ENCODE peak calls at places on chromosomes 7 and 10, in four cellular contexts. R is heart right ventricle, T is transverse colon, I is colonic mucosa. D is an unnamed sample.

GRCh38 chr7:73828107-73828803 is 2.5 kb upstream of the CLDN4 start:
- DNase-seq in R (no peak), T (peak; percentile 86), I (peak; percentile 93), D (no peak)

GRCh38 chr7:107151538-107151937 is 17.3 kb upstream of the HBP1 start:
- DNase-seq in R (no peak), T (no peak), I (no peak), D (no peak)

GRCh38 chr10:33022090-33022489 is 64.1 kb upstream of the ITGB1 start:
- DNase-seq in R (no peak), T (no peak), I (no peak), D (no peak)

GRCh38 chr10:68163735-68164134 is 54.4 kb downstream of the MYPN start:
- DNase-seq in R (no peak), T (no peak), I (peak; percentile 24), D (no peak)

GRCh38 chr10:127405221-127405620 is 143.9 kb upstream of the NPS start:
- DNase-seq in R (no peak), T (no peak), I (no peak), D (no peak)

GRCh38 chr10:43316988-43317387 is 50.1 kb upstream of the RASGEF1A start:
- DNase-seq in R (no peak), T (peak; percentile 66), I (peak; percentile 73), D (no peak)

GRCh38 chr7:2203551-2204300 is 29.0 kb downstream of the MAD1L1 start:
- DNase-seq in R (no peak), T (no peak), I (no peak), D (no peak)

GRCh38 chr10:43235070-43235900 is 31.6 kb downstream of the RASGEF1A start:
- DNase-seq in R (no peak), T (no peak), I (no peak), D (no peak)

GRCh38 chr7:103063895-103064294 is 10.7 kb downstream of the FBXL13 start:
- DNase-seq in R (no peak), T (no peak), I (no peak), D (no peak)

GRCh38 chr10:32004161-32004591 is 52.0 kb downstream of the KIF5B start:
- DNase-seq in R (peak; percentile 32), T (peak; percentile 11), I (no peak), D (no peak)

GRCh38 chr7:134016223-134016941 is 110.8 kb upstream of the LRGUK start:
- DNase-seq in R (peak; percentile 11), T (peak; percentile 16), I (peak; percentile 33), D (no peak)

GRCh38 chr7:71851776-71852548 is 560.2 kb downstream of the CALN1 start:
- DNase-seq in R (no peak), T (no peak), I (no peak), D (no peak)

GRCh38 chr7:69962077-69962855 is 364.0 kb downstream of the AUTS2 start:
- DNase-seq in R (peak; percentile 71), T (no peak), I (no peak), D (no peak)

GRCh38 chr7:151756076-151756731 is 120.7 kb downstream of the PRKAG2 start:
- DNase-seq in R (no peak), T (peak; percentile 20), I (no peak), D (no peak)

GRCh38 chr7:156608176-156608478 is 32.4 kb upstream of the RNF32 start:
- DNase-seq in R (no peak), T (no peak), I (no peak), D (no peak)

GRCh38 chr7:70614237-70614984 is 517.5 kb upstream of the GALNT17 start:
- DNase-seq in R (peak; percentile 74), T (peak; percentile 29), I (peak; percentile 38), D (peak; percentile 51)

GRCh38 chr7:79093421-79093820 is 360.0 kb downstream of the MAGI2 start:
- DNase-seq in R (no peak), T (no peak), I (no peak), D (no peak)

GRCh38 chr7:68787586-68787985 is 810.7 kb upstream of the AUTS2 start:
- DNase-seq in R (no peak), T (no peak), I (no peak), D (no peak)

GRCh38 chr7:69228212-69228811 is 370.0 kb upstream of the AUTS2 start:
- DNase-seq in R (no peak), T (no peak), I (no peak), D (no peak)

GRCh38 chr10:124916098-124916584 is 25.8 kb upstream of the ZRANB1 start:
- DNase-seq in R (no peak), T (no peak), I (no peak), D (no peak)

GRCh38 chr10:66586073-66586472 is 339.8 kb upstream of the LRRTM3 start:
- DNase-seq in R (no peak), T (peak; percentile 24), I (peak; percentile 18), D (no peak)

GRCh38 chr10:79146611-79147130 is 77.9 kb downstream of the ZMIZ1 start:
- DNase-seq in R (peak; percentile 85), T (peak; percentile 56), I (peak; percentile 66), D (peak; percentile 90)

GRCh38 chr7:25495905-25496304 is 267.6 kb upstream of the NPVF start:
- DNase-seq in R (no peak), T (no peak), I (no peak), D (no peak)

GRCh38 chr10:44347609-44348400 is 37.1 kb downstream of the CXCL12 start:
- DNase-seq in R (no peak), T (no peak), I (no peak), D (no peak)

GRCh38 chr10:121559321-121559720 is 38.9 kb downstream of the FGFR2 start:
- DNase-seq in R (no peak), T (no peak), I (no peak), D (no peak)

GRCh38 chr7:11458736-11459483 is 373.1 kb downstream of the THSD7A start:
- DNase-seq in R (no peak), T (no peak), I (no peak), D (no peak)

DNA sequence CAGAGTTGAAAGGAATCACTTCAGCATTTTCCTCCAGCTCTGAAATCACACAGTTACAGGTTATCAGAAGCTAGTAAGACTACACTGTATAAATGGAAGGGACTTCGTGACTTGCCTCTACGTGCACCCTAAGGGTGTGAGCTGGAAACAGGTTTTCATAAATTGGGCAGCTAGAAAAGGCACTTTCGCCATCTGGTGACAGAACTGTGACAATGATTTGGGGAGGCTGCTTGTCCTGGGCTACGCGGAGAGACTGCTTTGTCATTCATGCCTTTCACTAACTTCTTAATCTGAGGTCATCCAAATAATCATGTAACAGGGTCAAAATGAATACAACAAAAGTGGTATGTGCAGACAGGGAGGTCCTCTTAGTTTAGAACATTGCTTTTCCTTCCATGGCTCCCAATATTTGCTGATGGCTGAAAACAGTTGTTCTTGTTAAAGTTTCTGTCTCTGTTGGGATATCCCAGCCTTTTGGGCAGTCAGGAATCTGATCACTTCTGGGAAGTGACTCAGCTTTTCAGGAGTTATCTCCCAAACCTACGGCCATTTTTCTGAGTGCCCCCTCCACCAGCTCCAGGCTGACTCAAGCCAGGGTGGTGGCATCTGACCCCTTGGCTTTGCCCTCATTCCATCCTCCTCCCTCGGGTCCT is 17.8 kb downstream of the VWC2 start:
- DNase-seq in R (peak; percentile 33), T (peak; percentile 26), I (peak; percentile 34), D (no peak)
- TF ChIP-seq CTCF in R (peak; percentile 63), T (peak; percentile 49), I (peak; percentile 50), D (no peak)

GRCh38 chr10:77920495-77920894 is 6.1 kb downstream of the DLG5 start:
- DNase-seq in R (no peak), T (no peak), I (no peak), D (no peak)

GRCh38 chr10:77925410-77925794 is 1.2 kb downstream of the DLG5 start:
- DNase-seq in R (peak; percentile 31), T (no peak), I (peak; percentile 65), D (no peak)

GRCh38 chr10:77921395-77921794 is 5.2 kb downstream of the DLG5 start:
- DNase-seq in R (no peak), T (no peak), I (no peak), D (no peak)

GRCh38 chr10:77922055-77922454 is 4.5 kb downstream of the DLG5 start:
- DNase-seq in R (no peak), T (no peak), I (no peak), D (no peak)

GRCh38 chr10:77922551-77923179 is 3.9 kb downstream of the DLG5 start:
- DNase-seq in R (no peak), T (no peak), I (no peak), D (no peak)
- H3K27ac ChIP-seq in R (no peak overlapping the region), T (no peak overlapping the region), I (no peak overlapping the region), D (no peak overlapping the region)

DNA sequence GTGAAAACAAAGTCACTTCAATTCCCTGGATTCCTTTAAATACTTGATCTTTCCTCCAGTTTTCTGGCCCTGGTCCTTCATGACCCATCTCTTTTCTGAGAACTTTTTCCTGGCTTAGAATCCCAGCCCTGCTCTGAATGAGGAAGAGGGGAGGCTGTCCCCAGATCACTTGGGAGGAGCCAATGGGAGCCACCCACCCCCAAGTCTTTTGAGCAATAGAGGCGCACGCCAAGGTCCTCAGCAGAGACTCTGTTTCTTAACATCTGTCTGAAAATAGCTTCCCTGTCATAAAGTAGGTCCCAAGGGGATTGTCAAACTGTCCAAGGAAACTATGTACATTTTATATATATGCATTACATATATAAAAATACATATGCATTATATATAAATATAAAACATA is 126.8 kb downstream of the ADRA2A start:
- DNase-seq in R (peak; percentile 21), T (no peak), I (no peak), D (no peak)
- TF ChIP-seq CTCF in R (no peak), T (no peak), I (no peak), D (no peak)

DNA sequence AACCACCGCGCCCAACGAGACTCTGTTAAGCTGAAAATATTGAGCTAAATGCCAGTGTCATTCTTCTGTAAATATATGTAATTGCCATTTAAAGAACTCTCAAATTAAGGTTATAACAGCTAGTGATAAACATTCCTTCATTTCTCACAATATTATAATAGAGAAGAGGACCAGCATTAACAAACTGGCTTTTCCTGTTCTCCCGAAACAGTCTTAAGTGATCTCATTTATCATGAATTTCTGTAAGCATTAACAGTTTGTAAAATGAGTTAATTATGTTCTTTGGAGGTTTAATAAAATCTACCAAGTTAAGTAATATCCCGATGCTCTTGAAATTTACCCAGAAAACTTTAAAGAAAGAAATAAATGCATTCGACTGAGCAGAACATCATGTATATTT is 352.8 kb downstream of the KCNMA1 start:
- DNase-seq in R (no peak), T (no peak), I (no peak), D (no peak)
- H3K27ac ChIP-seq in R (no peak overlapping the region), T (no peak overlapping the region), I (no peak overlapping the region), D (no peak overlapping the region)

DNA sequence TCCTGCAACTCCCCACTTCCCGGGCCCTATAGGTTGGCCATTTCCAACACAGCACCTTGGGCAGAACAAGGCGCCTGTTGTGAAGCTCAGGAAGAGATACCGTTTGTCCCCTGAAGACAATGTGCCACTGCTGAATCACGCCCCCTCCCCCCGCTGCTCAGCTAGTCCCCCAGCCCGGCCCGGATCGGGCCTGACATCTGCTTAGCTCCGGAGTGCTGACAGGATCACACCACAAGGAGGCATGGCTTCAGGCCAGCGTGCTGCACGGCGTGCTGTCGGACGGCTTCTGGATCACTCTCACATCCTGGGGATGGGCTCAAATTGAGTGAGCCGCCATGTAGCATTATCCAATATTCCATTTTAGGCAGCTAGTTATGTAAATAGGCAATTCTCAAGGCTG is 62.1 kb upstream of the EFCAB10 start:
- DNase-seq in R (peak; percentile 41), T (no peak), I (no peak), D (no peak)
- TF ChIP-seq CTCF in R (no peak), T (no peak), I (no peak), D (no peak)

DNA sequence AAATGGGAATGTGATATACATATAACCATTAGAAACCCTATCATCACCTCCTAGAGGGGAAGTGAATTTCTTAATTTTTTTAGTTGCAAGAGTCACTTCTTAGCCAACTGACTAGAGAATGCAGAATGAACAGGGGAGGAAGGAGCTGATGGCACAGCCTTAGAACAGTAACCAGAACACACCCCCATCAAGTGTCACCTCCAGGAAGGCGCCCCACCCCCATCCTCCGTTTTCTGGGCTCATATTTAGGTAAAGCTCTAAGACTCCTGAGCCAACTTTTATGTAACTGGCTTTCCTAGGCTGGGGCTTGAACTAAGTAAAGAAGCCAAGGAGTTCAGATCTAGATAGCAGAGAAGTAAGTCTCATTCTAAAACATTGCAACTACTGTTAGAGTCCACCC is 54.0 kb downstream of the COL17A1 start:
- DNase-seq in R (no peak), T (no peak), I (no peak), D (no peak)
- H3K27ac ChIP-seq in R (peak overlapping the region; percentile 19), T (no peak overlapping the region), I (no peak overlapping the region), D (no peak overlapping the region)